ENCODE peak calls at places on chromosomes 12 and 14, in eight cellular contexts. One of them, this sample, is unnamed.

GRCh38 chr14:54737132-54737711 is 165.4 kb downstream of the GCH1 start:
- DNase-seq in neural progenitor cell: no peak
- DNase-seq in A549: no peak
- DNase-seq in chondrocyte: no peak
- DNase-seq in HFF-Myc: peak
- DNase-seq in IMR-90: peak
- DNase-seq in lower lobe of right lung: no peak
- DNase-seq in RWPE2: no peak
- DNase-seq in this sample: peak

GRCh38 chr12:50024804-50025186 is 499 bp downstream of the RACGAP1 start:
- DNase-seq in neural progenitor cell: no peak
- DNase-seq in A549: no peak
- DNase-seq in chondrocyte: no peak
- DNase-seq in HFF-Myc: no peak
- DNase-seq in IMR-90: no peak
- DNase-seq in lower lobe of right lung: no peak
- DNase-seq in RWPE2: no peak
- DNase-seq in this sample: peak

GRCh38 chr14:61025239-61026223 is 44.5 kb downstream of the SLC38A6 start:
- DNase-seq in neural progenitor cell: peak
- DNase-seq in A549: peak
- DNase-seq in chondrocyte: no peak
- DNase-seq in HFF-Myc: peak
- DNase-seq in IMR-90: peak
- DNase-seq in lower lobe of right lung: no peak
- DNase-seq in RWPE2: no peak
- DNase-seq in this sample: peak

GRCh38 chr14:100723135-100723883 is 3.4 kb upstream of the DLK1 start:
- DNase-seq in neural progenitor cell: peak
- DNase-seq in A549: no peak
- DNase-seq in chondrocyte: no peak
- DNase-seq in HFF-Myc: no peak
- DNase-seq in IMR-90: no peak
- DNase-seq in lower lobe of right lung: no peak
- DNase-seq in RWPE2: no peak
- DNase-seq in this sample: no peak

GRCh38 chr14:28777773-28778606 is 11.4 kb downstream of the FOXG1 start:
- DNase-seq in neural progenitor cell: peak
- DNase-seq in A549: no peak
- DNase-seq in chondrocyte: no peak
- DNase-seq in HFF-Myc: no peak
- DNase-seq in IMR-90: no peak
- DNase-seq in lower lobe of right lung: no peak
- DNase-seq in RWPE2: no peak
- DNase-seq in this sample: no peak

GRCh38 chr12:2256915-2257314 is 204.1 kb downstream of the CACNA1C start:
- DNase-seq in neural progenitor cell: no peak
- DNase-seq in A549: no peak
- DNase-seq in chondrocyte: no peak
- DNase-seq in HFF-Myc: no peak
- DNase-seq in IMR-90: peak
- DNase-seq in lower lobe of right lung: no peak
- DNase-seq in RWPE2: peak
- DNase-seq in this sample: peak

GRCh38 chr12:124827588-124828184 is 36.0 kb downstream of the SCARB1 start:
- DNase-seq in neural progenitor cell: no peak
- DNase-seq in A549: peak
- DNase-seq in chondrocyte: no peak
- DNase-seq in HFF-Myc: no peak
- DNase-seq in IMR-90: no peak
- DNase-seq in lower lobe of right lung: no peak
- DNase-seq in RWPE2: no peak
- DNase-seq in this sample: no peak

GRCh38 chr14:88868558-88869159 is 44.2 kb downstream of the TTC8 start:
- DNase-seq in neural progenitor cell: no peak
- DNase-seq in A549: no peak
- DNase-seq in chondrocyte: no peak
- DNase-seq in HFF-Myc: no peak
- DNase-seq in IMR-90: peak
- DNase-seq in lower lobe of right lung: no peak
- DNase-seq in RWPE2: no peak
- DNase-seq in this sample: peak

GRCh38 chr12:29230800-29231560 is 81.9 kb downstream of the FAR2 start:
- DNase-seq in neural progenitor cell: no peak
- DNase-seq in A549: no peak
- DNase-seq in chondrocyte: no peak
- DNase-seq in HFF-Myc: no peak
- DNase-seq in IMR-90: no peak
- DNase-seq in lower lobe of right lung: no peak
- DNase-seq in RWPE2: no peak
- DNase-seq in this sample: no peak

GRCh38 chr12:112148031-112148513 is 22.7 kb downstream of the TRAFD1 start:
- DNase-seq in neural progenitor cell: no peak
- DNase-seq in A549: no peak
- DNase-seq in chondrocyte: peak
- DNase-seq in HFF-Myc: peak
- DNase-seq in IMR-90: peak
- DNase-seq in lower lobe of right lung: no peak
- DNase-seq in RWPE2: no peak
- DNase-seq in this sample: peak

GRCh38 chr12:105365231-105365630 is 34.7 kb downstream of the C12orf75 start:
- DNase-seq in neural progenitor cell: no peak
- DNase-seq in A549: no peak
- DNase-seq in chondrocyte: no peak
- DNase-seq in HFF-Myc: no peak
- DNase-seq in IMR-90: no peak
- DNase-seq in lower lobe of right lung: no peak
- DNase-seq in RWPE2: no peak
- DNase-seq in this sample: no peak

GRCh38 chr12:31325524-31325875 is 450 bp downstream of the SINHCAF start:
- DNase-seq in neural progenitor cell: no peak
- DNase-seq in A549: no peak
- DNase-seq in chondrocyte: no peak
- DNase-seq in HFF-Myc: no peak
- DNase-seq in IMR-90: no peak
- DNase-seq in lower lobe of right lung: peak
- DNase-seq in RWPE2: no peak
- DNase-seq in this sample: no peak

GRCh38 chr12:53543539-53543938 is 36.3 kb upstream of the NPFF start:
- DNase-seq in neural progenitor cell: peak
- DNase-seq in A549: peak
- DNase-seq in chondrocyte: no peak
- DNase-seq in HFF-Myc: no peak
- DNase-seq in IMR-90: peak
- DNase-seq in lower lobe of right lung: peak
- DNase-seq in RWPE2: no peak
- DNase-seq in this sample: peak

GRCh38 chr12:51592034-51592705 is 1.1 kb downstream of the SCN8A start:
- DNase-seq in neural progenitor cell: peak
- DNase-seq in A549: no peak
- DNase-seq in chondrocyte: no peak
- DNase-seq in HFF-Myc: peak
- DNase-seq in IMR-90: peak
- DNase-seq in lower lobe of right lung: no peak
- DNase-seq in RWPE2: no peak
- DNase-seq in this sample: peak

GRCh38 chr12:80794506-80794905 is 77.8 kb downstream of the MYF5 start:
- DNase-seq in neural progenitor cell: peak
- DNase-seq in A549: no peak
- DNase-seq in chondrocyte: no peak
- DNase-seq in HFF-Myc: no peak
- DNase-seq in IMR-90: no peak
- DNase-seq in lower lobe of right lung: no peak
- DNase-seq in RWPE2: no peak
- DNase-seq in this sample: no peak

GRCh38 chr12:109530301-109530685 is 43.0 kb downstream of the MMAB start:
- DNase-seq in neural progenitor cell: no peak
- DNase-seq in A549: no peak
- DNase-seq in chondrocyte: no peak
- DNase-seq in HFF-Myc: no peak
- DNase-seq in IMR-90: no peak
- DNase-seq in lower lobe of right lung: peak
- DNase-seq in RWPE2: no peak
- DNase-seq in this sample: no peak

GRCh38 chr14:69532561-69533335 is 41.9 kb downstream of the CCDC177 start:
- DNase-seq in neural progenitor cell: no peak
- DNase-seq in A549: no peak
- DNase-seq in chondrocyte: no peak
- DNase-seq in HFF-Myc: no peak
- DNase-seq in IMR-90: no peak
- DNase-seq in lower lobe of right lung: no peak
- DNase-seq in RWPE2: no peak
- DNase-seq in this sample: no peak

GRCh38 chr12:131493068-131493826 is 217.6 kb upstream of the SFSWAP start:
- DNase-seq in neural progenitor cell: no peak
- DNase-seq in A549: peak
- DNase-seq in chondrocyte: no peak
- DNase-seq in HFF-Myc: no peak
- DNase-seq in IMR-90: no peak
- DNase-seq in lower lobe of right lung: no peak
- DNase-seq in RWPE2: no peak
- DNase-seq in this sample: no peak

GRCh38 chr12:108570743-108571603 is 8.6 kb downstream of the ISCU start:
- DNase-seq in neural progenitor cell: peak
- DNase-seq in A549: no peak
- DNase-seq in chondrocyte: no peak
- DNase-seq in HFF-Myc: no peak
- DNase-seq in IMR-90: peak
- DNase-seq in lower lobe of right lung: no peak
- DNase-seq in RWPE2: no peak
- DNase-seq in this sample: peak

GRCh38 chr14:88364710-88365413 is 20.6 kb upstream of the SPATA7 start:
- DNase-seq in neural progenitor cell: peak
- DNase-seq in A549: no peak
- DNase-seq in chondrocyte: no peak
- DNase-seq in HFF-Myc: no peak
- DNase-seq in IMR-90: no peak
- DNase-seq in lower lobe of right lung: no peak
- DNase-seq in RWPE2: no peak
- DNase-seq in this sample: no peak

GRCh38 chr14:103128631-103129300 is 5.5 kb downstream of the TNFAIP2 start:
- DNase-seq in neural progenitor cell: no peak
- DNase-seq in A549: no peak
- DNase-seq in chondrocyte: no peak
- DNase-seq in HFF-Myc: no peak
- DNase-seq in IMR-90: no peak
- DNase-seq in lower lobe of right lung: peak
- DNase-seq in RWPE2: peak
- DNase-seq in this sample: no peak

GRCh38 chr12:117874842-117875434 is 93.9 kb downstream of the KSR2 start:
- DNase-seq in neural progenitor cell: peak
- DNase-seq in A549: peak
- DNase-seq in chondrocyte: no peak
- DNase-seq in HFF-Myc: no peak
- DNase-seq in IMR-90: peak
- DNase-seq in lower lobe of right lung: peak
- DNase-seq in RWPE2: no peak
- DNase-seq in this sample: peak

GRCh38 chr12:25089738-25090137 is 105.2 kb downstream of the DNAI7 start:
- DNase-seq in neural progenitor cell: no peak
- DNase-seq in A549: no peak
- DNase-seq in chondrocyte: no peak
- DNase-seq in HFF-Myc: no peak
- DNase-seq in IMR-90: no peak
- DNase-seq in lower lobe of right lung: no peak
- DNase-seq in RWPE2: no peak
- DNase-seq in this sample: no peak

GRCh38 chr12:14264777-14265176 is 100.7 kb upstream of the ATF7IP start:
- DNase-seq in neural progenitor cell: no peak
- DNase-seq in A549: no peak
- DNase-seq in chondrocyte: no peak
- DNase-seq in HFF-Myc: no peak
- DNase-seq in IMR-90: peak
- DNase-seq in lower lobe of right lung: no peak
- DNase-seq in RWPE2: no peak
- DNase-seq in this sample: peak

DNA sequence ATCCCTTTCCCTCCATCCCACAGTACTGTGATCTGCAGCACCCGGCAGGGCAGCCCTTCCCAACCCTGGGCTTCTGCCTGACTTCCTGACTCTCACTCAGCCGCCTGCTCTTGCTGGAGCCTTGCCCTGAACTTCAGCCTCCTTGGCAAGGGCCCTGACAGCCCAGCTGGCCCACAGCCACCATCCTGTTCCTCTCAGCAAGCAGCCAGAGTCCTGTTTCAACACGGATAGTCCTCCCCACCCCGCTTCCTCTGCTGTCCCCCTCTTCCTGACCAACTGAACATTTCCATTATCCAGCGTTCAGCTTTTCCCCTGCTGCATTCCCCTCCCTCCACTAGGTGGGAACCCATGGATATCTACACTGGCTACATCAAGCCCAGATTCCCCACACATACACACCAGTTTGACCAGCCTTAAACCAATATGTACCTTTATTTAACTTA is 74.0 kb upstream of the MDM1 start:
- DNase-seq in neural progenitor cell: peak
- DNase-seq in A549: peak
- DNase-seq in chondrocyte: no peak
- DNase-seq in HFF-Myc: peak
- DNase-seq in IMR-90: peak
- DNase-seq in lower lobe of right lung: peak
- DNase-seq in RWPE2: peak
- DNase-seq in this sample: peak
- TF ChIP-seq CTCF in neural progenitor cell: peak
- TF ChIP-seq CTCF in A549: no peak
- TF ChIP-seq CTCF in chondrocyte: peak
- TF ChIP-seq CTCF in HFF-Myc: peak
- TF ChIP-seq CTCF in IMR-90: peak
- TF ChIP-seq CTCF in lower lobe of right lung: peak
- TF ChIP-seq CTCF in RWPE2: peak
- TF ChIP-seq CTCF in this sample: peak

GRCh38 chr12:47307680-47308399 is 228.1 kb upstream of the AMIGO2 start:
- DNase-seq in neural progenitor cell: peak
- DNase-seq in A549: peak
- DNase-seq in chondrocyte: no peak
- DNase-seq in HFF-Myc: peak
- DNase-seq in IMR-90: peak
- DNase-seq in lower lobe of right lung: no peak
- DNase-seq in RWPE2: no peak
- DNase-seq in this sample: peak
- TF ChIP-seq CTCF in neural progenitor cell: peak
- TF ChIP-seq CTCF in A549: peak
- TF ChIP-seq CTCF in chondrocyte: peak
- TF ChIP-seq CTCF in HFF-Myc: peak
- TF ChIP-seq CTCF in IMR-90: peak
- TF ChIP-seq CTCF in lower lobe of right lung: peak
- TF ChIP-seq CTCF in RWPE2: peak
- TF ChIP-seq CTCF in this sample: peak

GRCh38 chr12:23126794-23127193 is 501.8 kb downstream of the ETNK1 start:
- DNase-seq in neural progenitor cell: no peak
- DNase-seq in A549: no peak
- DNase-seq in chondrocyte: no peak
- DNase-seq in HFF-Myc: no peak
- DNase-seq in IMR-90: no peak
- DNase-seq in lower lobe of right lung: no peak
- DNase-seq in RWPE2: no peak
- DNase-seq in this sample: no peak
- TF ChIP-seq CTCF in neural progenitor cell: no peak
- TF ChIP-seq CTCF in A549: no peak
- TF ChIP-seq CTCF in chondrocyte: no peak
- TF ChIP-seq CTCF in HFF-Myc: no peak
- TF ChIP-seq CTCF in IMR-90: no peak
- TF ChIP-seq CTCF in lower lobe of right lung: no peak
- TF ChIP-seq CTCF in RWPE2: no peak
- TF ChIP-seq CTCF in this sample: peak

GRCh38 chr14:45426685-45427282 is 173.8 kb upstream of the MIS18BP1 start:
- DNase-seq in neural progenitor cell: peak
- DNase-seq in A549: peak
- DNase-seq in chondrocyte: no peak
- DNase-seq in HFF-Myc: peak
- DNase-seq in IMR-90: peak
- DNase-seq in lower lobe of right lung: no peak
- DNase-seq in RWPE2: no peak
- DNase-seq in this sample: peak
- TF ChIP-seq CTCF in neural progenitor cell: peak
- TF ChIP-seq CTCF in A549: peak
- TF ChIP-seq CTCF in chondrocyte: peak
- TF ChIP-seq CTCF in HFF-Myc: peak
- TF ChIP-seq CTCF in IMR-90: peak
- TF ChIP-seq CTCF in lower lobe of right lung: peak
- TF ChIP-seq CTCF in RWPE2: peak
- TF ChIP-seq CTCF in this sample: peak

This sample was measured in HFFc6.